ENCODE peak calls at places on chromosomes 4 and X, in four cellular contexts. Z is sigmoid colon, F is A673, G is mesendoderm. U is an unnamed sample.

GRCh38 chr4:117900832-117901231 is 133.5 kb upstream of the NDST3 start:
- DNase-seq in Z (no peak), F (no peak), G (peak), U (no peak)

GRCh38 chr4:137981277-137981676 is 260.9 kb downstream of the SLC7A11 start:
- DNase-seq in Z (no peak), F (peak), G (peak), U (peak)

GRCh38 chr4:25029479-25030282 is 1.1 kb downstream of the LGI2 start:
- DNase-seq in Z (no peak), G (no peak), F (no peak), U (no peak)

GRCh38 chrX:153921511-153922285 is 4.4 kb downstream of the ARHGAP4 start:
- DNase-seq in F (no peak), Z (no peak), G (no peak), U (no peak)

GRCh38 chr4:102438873-102439614 is 62.1 kb upstream of the NFKB1 start:
- DNase-seq in Z (no peak), G (peak), F (peak), U (peak)

GRCh38 chrX:1673337-1673736 is 58.5 kb downstream of the ASMT start:
- DNase-seq in Z (no peak), F (peak), G (peak), U (no peak)

GRCh38 chr4:147479817-147480216 is 1.1 kb upstream of the EDNRA start:
- DNase-seq in G (no peak), Z (no peak), F (peak), U (peak)

GRCh38 chrX:124249345-124249744 is 83.1 kb upstream of the TEX13D start:
- DNase-seq in F (no peak), G (no peak), Z (no peak), U (no peak)

GRCh38 chr4:60721680-60722079 is 478.4 kb upstream of the ADGRL3 start:
- DNase-seq in G (no peak), Z (no peak), F (no peak), U (no peak)

GRCh38 chr4:150244600-150244999 is 166.4 kb downstream of the DCLK2 start:
- DNase-seq in F (peak), G (no peak), Z (no peak), U (no peak)

GRCh38 chr4:169420291-169420690 is 149.5 kb upstream of the SH3RF1 start:
- DNase-seq in F (no peak), G (no peak), Z (no peak), U (no peak)

GRCh38 chr4:52202931-52203330 is 151.8 kb downstream of the SPATA18 start:
- DNase-seq in Z (no peak), F (no peak), G (peak), U (no peak)

GRCh38 chr4:26325191-26325590 is 4.4 kb downstream of the RBPJ start:
- DNase-seq in Z (no peak), G (peak), F (peak), U (peak)

GRCh38 chr4:81472249-81473085 is 760 bp upstream of the RASGEF1B start:
- DNase-seq in Z (peak), F (peak), G (peak), U (no peak)

GRCh38 chr4:81470456-81471327 is 1.0 kb downstream of the RASGEF1B start:
- DNase-seq in Z (peak), F (peak), G (peak), U (peak)

GRCh38 chr4:81469774-81470455 is 1.8 kb downstream of the RASGEF1B start:
- DNase-seq in Z (no peak), G (peak), F (no peak), U (no peak)

GRCh38 chr4:81471361-81472248 is at the start of gene RASGEF1B:
- DNase-seq in Z (peak), F (peak), G (peak), U (peak)

GRCh38 chr4:81473086-81473396 is 1.3 kb upstream of the RASGEF1B start:
- DNase-seq in Z (no peak), F (no peak), G (no peak), U (no peak)
- H3K4me3 ChIP-seq in Z (no peak), F (no peak), G (no peak), U (no peak)

DNA sequence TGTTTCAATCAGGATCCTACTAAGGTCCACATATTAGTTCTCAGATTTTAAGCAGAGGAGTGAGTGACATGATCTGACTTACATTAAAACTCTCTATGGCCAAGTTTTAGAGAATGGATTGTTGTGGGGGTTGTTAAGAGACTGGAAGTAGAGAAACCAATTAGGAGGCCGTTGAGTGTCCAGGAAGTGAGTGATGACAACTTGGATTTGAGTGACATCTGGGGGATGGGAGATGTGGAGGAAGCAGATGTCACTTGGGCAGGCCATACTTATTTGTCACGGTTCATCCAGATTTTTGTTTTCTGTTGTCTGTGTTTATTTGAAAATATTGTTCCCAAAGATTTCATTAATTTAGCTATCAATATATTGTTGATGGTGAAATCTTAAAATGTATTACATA is 28.3 kb downstream of the ADD1 start:
- DNase-seq in F (peak), G (no peak), Z (no peak), U (no peak)
- H3K27ac ChIP-seq in F (peak), G (no peak), Z (no peak), U (no peak)

DNA sequence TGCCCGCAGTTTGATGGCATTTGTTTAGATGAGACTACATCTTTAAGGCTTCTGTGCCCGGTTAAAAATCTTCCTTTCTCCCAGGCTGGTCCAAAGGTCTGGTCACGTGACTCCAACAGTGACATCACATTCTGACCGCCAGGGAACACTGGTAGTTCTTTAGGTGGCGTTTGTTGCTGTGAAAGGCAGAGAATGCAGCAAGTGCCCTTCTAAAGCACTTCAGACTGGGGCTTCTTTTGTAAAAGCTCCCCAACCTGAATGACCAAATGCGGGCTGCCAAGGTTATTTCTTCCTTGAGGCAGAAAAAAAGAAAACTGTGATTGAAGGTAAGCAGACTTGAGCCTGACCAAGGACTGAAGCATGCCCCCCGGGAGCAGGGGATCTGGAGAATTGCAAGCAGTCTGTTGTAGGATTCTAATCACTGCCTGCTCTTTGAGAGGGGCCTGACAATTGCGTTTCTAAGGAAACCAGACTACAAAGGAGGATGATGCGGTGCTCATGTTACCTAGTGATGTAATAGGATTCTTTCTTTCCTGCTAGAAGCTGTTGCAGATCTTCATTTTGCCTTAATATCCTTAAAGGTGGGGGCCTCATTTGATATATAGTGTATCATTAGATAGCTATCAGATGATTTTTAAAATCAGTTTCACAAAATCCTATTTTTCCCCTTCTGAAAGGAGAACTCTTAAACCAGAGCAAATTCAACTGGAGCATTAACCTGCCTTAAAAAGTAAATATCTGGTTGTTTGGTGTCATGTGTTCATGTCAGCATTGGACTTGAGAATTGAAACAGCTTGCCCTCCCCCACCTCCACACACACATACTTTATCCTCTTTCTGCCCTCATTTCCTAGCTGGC is 133.1 kb downstream of the AKAP4 start:
- DNase-seq in G (peak), F (peak), Z (no peak), U (peak)
- H3K4me3 ChIP-seq in G (no peak), F (no peak), Z (no peak), U (no peak)

GRCh38 chrX:10231461-10231860 is 74.7 kb downstream of the CLCN4 start:
- DNase-seq in F (no peak), G (no peak), Z (no peak), U (peak)
- H3K27ac ChIP-seq in F (no peak), G (no peak), Z (peak), U (no peak)

DNA sequence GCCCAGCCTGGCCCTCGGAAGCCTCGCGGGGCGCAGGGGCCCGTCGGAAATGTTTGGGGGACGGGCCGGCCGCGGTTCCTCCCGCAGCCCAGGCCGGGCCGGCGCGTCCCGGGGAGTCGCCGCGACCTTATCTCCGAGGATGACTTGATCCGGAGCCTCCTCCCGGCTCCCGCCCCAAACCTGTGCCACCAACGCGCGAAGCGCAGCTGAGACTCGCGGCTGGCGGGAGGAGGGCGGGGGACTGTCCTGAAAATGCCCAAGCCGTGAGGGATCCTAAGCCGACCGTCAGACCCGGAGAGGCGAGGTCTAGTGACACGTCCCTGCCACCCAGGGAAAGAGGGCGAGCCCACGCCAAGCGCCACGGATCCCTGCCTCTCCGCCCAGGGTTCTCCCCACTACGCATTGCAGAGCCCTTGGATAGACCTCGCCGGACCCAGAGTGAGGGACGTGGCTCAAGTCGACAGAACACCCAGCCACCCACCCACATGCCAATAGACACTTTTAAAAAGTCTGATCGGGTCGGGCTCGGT is 26.9 kb downstream of the UTP14A start:
- DNase-seq in F (peak), G (no peak), Z (peak), U (no peak)
- H3K4me3 ChIP-seq in F (peak), G (no peak), Z (peak), U (peak)

GRCh38 chr4:99323761-99324160 is 2.6 kb upstream of the ADH1B start:
- DNase-seq in F (no peak), G (no peak), Z (peak), U (no peak)

GRCh38 chr4:99330648-99331047 is 9.4 kb upstream of the ADH1B start:
- DNase-seq in G (no peak), Z (no peak), F (no peak), U (no peak)

GRCh38 chr4:99321241-99322191 is at the start of gene ADH1B:
- DNase-seq in Z (no peak), F (no peak), G (no peak), U (no peak)

GRCh38 chr4:99324361-99324760 is 3.2 kb upstream of the ADH1B start:
- DNase-seq in Z (no peak), G (no peak), F (no peak), U (no peak)

DNA sequence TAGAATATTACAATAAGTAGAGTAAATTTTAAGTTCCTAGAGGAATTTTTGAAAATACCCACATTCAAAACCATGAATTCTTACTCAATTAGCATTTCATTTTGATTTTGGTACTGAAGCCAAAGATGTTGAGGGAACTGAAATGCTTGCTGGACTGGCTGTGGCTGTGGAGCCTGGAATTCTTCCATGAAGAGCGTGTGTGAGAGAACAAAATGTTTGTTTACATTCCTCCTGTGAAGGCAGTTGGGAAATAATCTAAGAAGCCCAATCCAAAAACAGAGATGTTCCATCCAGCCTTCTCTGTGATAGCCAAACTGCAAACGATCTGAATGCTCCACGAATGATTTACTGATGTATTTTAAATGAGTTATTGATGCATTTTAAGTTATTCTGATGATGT is 3.8 kb upstream of the ADH1B start:
- DNase-seq in Z (peak), F (no peak), G (no peak), U (no peak)
- H3K27ac ChIP-seq in Z (peak), F (no peak), G (no peak), U (no peak)

GRCh38 chr4:119623025-119623424 is 5.6 kb downstream of the PDE5A start:
- DNase-seq in Z (no peak), F (no peak), G (no peak), U (no peak)
- H3K4me3 ChIP-seq in Z (no peak), F (no peak), G (no peak), U (no peak)

DNA sequence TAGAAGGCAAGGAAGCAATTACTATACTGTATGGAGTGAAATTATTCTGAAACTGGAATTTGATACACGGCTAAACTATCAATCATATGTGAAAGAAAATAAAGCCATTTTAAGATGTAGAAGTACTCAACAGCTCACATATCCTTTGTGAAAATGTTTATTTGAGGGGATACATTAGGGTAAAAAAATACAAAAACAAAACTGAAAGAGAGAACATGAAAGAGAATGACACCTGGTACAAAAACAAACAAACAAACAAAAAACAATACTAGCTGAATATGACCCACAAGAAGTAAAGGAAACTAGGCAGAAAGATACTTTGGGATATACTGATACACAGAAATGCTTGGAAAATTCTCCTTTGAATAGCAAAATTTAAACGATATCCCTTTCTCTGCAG is 20.8 kb upstream of the AREG start:
- DNase-seq in Z (no peak), F (no peak), G (no peak), U (no peak)
- H3K27ac ChIP-seq in Z (no peak), F (no peak), G (no peak), U (peak)